ENCODE peak calls at places on chromosomes 6 and 20, in seven cellular contexts. One of them, this sample, is unnamed.

GRCh38 chr6:128500017-128500416 is 20.4 kb downstream of the PTPRK start:
- DNase-seq in lung microvascular endothelial cell: no peak
- DNase-seq in activated T-helper 1 cell treated with anti-CD3 and anti-CD28 coated beads, Interleukin-2, amount 50 U/mL, for 16 hours: no peak
- DNase-seq in stimulated activated CD4-positive, alpha-beta T cell treated with anti-CD3 and anti-CD28 coated beads, Interleukin-1b, Interleukin-23, amount 100 ng/mL, for 1 hour: no peak
- DNase-seq in OCI-LY7: no peak
- DNase-seq in stimulated activated CD8-positive, alpha-beta memory T cell treated with anti-CD3 and anti-CD28 coated beads, Interleukin-4, amount 100 ng/mL, for 48 hours: no peak
- DNase-seq in activated naive CD4-positive, alpha-beta T cell: no peak
- DNase-seq in this sample: no peak

GRCh38 chr6:164967102-164967501 is 342.3 kb downstream of the C6orf118 start:
- DNase-seq in lung microvascular endothelial cell: no peak
- DNase-seq in stimulated activated CD8-positive, alpha-beta memory T cell treated with anti-CD3 and anti-CD28 coated beads, Interleukin-4, amount 100 ng/mL, for 48 hours: no peak
- DNase-seq in OCI-LY7: no peak
- DNase-seq in activated T-helper 1 cell treated with anti-CD3 and anti-CD28 coated beads, Interleukin-2, amount 50 U/mL, for 16 hours: no peak
- DNase-seq in stimulated activated CD4-positive, alpha-beta T cell treated with anti-CD3 and anti-CD28 coated beads, Interleukin-1b, Interleukin-23, amount 100 ng/mL, for 1 hour: no peak
- DNase-seq in activated naive CD4-positive, alpha-beta T cell: no peak
- DNase-seq in this sample: no peak

GRCh38 chr20:17495826-17496225 is 35.4 kb downstream of the BFSP1 start:
- DNase-seq in OCI-LY7: no peak
- DNase-seq in stimulated activated CD4-positive, alpha-beta T cell treated with anti-CD3 and anti-CD28 coated beads, Interleukin-1b, Interleukin-23, amount 100 ng/mL, for 1 hour: no peak
- DNase-seq in lung microvascular endothelial cell: no peak
- DNase-seq in activated naive CD4-positive, alpha-beta T cell: no peak
- DNase-seq in activated T-helper 1 cell treated with anti-CD3 and anti-CD28 coated beads, Interleukin-2, amount 50 U/mL, for 16 hours: no peak
- DNase-seq in stimulated activated CD8-positive, alpha-beta memory T cell treated with anti-CD3 and anti-CD28 coated beads, Interleukin-4, amount 100 ng/mL, for 48 hours: no peak
- DNase-seq in this sample: no peak

GRCh38 chr6:44049163-44049988 is 77.9 kb downstream of the MRPL14 start:
- DNase-seq in activated naive CD4-positive, alpha-beta T cell: no peak
- DNase-seq in activated T-helper 1 cell treated with anti-CD3 and anti-CD28 coated beads, Interleukin-2, amount 50 U/mL, for 16 hours: no peak
- DNase-seq in stimulated activated CD8-positive, alpha-beta memory T cell treated with anti-CD3 and anti-CD28 coated beads, Interleukin-4, amount 100 ng/mL, for 48 hours: no peak
- DNase-seq in OCI-LY7: no peak
- DNase-seq in lung microvascular endothelial cell: no peak
- DNase-seq in stimulated activated CD4-positive, alpha-beta T cell treated with anti-CD3 and anti-CD28 coated beads, Interleukin-1b, Interleukin-23, amount 100 ng/mL, for 1 hour: no peak
- DNase-seq in this sample: no peak

GRCh38 chr6:38077488-38078015 is 258.0 kb downstream of the ZFAND3 start:
- DNase-seq in activated T-helper 1 cell treated with anti-CD3 and anti-CD28 coated beads, Interleukin-2, amount 50 U/mL, for 16 hours: no peak
- DNase-seq in lung microvascular endothelial cell: no peak
- DNase-seq in activated naive CD4-positive, alpha-beta T cell: no peak
- DNase-seq in stimulated activated CD4-positive, alpha-beta T cell treated with anti-CD3 and anti-CD28 coated beads, Interleukin-1b, Interleukin-23, amount 100 ng/mL, for 1 hour: no peak
- DNase-seq in OCI-LY7: no peak
- DNase-seq in stimulated activated CD8-positive, alpha-beta memory T cell treated with anti-CD3 and anti-CD28 coated beads, Interleukin-4, amount 100 ng/mL, for 48 hours: no peak
- DNase-seq in this sample: no peak

GRCh38 chr6:112010328-112010727 is 43.6 kb upstream of the CCN6 start:
- DNase-seq in activated T-helper 1 cell treated with anti-CD3 and anti-CD28 coated beads, Interleukin-2, amount 50 U/mL, for 16 hours: no peak
- DNase-seq in activated naive CD4-positive, alpha-beta T cell: no peak
- DNase-seq in stimulated activated CD4-positive, alpha-beta T cell treated with anti-CD3 and anti-CD28 coated beads, Interleukin-1b, Interleukin-23, amount 100 ng/mL, for 1 hour: no peak
- DNase-seq in stimulated activated CD8-positive, alpha-beta memory T cell treated with anti-CD3 and anti-CD28 coated beads, Interleukin-4, amount 100 ng/mL, for 48 hours: no peak
- DNase-seq in lung microvascular endothelial cell: peak
- DNase-seq in OCI-LY7: no peak
- DNase-seq in this sample: no peak

GRCh38 chr20:23622839-23623343 is 14.9 kb downstream of the CST3 start:
- DNase-seq in OCI-LY7: no peak
- DNase-seq in stimulated activated CD4-positive, alpha-beta T cell treated with anti-CD3 and anti-CD28 coated beads, Interleukin-1b, Interleukin-23, amount 100 ng/mL, for 1 hour: no peak
- DNase-seq in stimulated activated CD8-positive, alpha-beta memory T cell treated with anti-CD3 and anti-CD28 coated beads, Interleukin-4, amount 100 ng/mL, for 48 hours: no peak
- DNase-seq in lung microvascular endothelial cell: peak
- DNase-seq in activated naive CD4-positive, alpha-beta T cell: no peak
- DNase-seq in activated T-helper 1 cell treated with anti-CD3 and anti-CD28 coated beads, Interleukin-2, amount 50 U/mL, for 16 hours: no peak
- DNase-seq in this sample: peak

GRCh38 chr20:7703436-7703835 is 236.8 kb downstream of the HAO1 start:
- DNase-seq in OCI-LY7: peak
- DNase-seq in lung microvascular endothelial cell: no peak
- DNase-seq in activated T-helper 1 cell treated with anti-CD3 and anti-CD28 coated beads, Interleukin-2, amount 50 U/mL, for 16 hours: no peak
- DNase-seq in stimulated activated CD8-positive, alpha-beta memory T cell treated with anti-CD3 and anti-CD28 coated beads, Interleukin-4, amount 100 ng/mL, for 48 hours: no peak
- DNase-seq in stimulated activated CD4-positive, alpha-beta T cell treated with anti-CD3 and anti-CD28 coated beads, Interleukin-1b, Interleukin-23, amount 100 ng/mL, for 1 hour: no peak
- DNase-seq in activated naive CD4-positive, alpha-beta T cell: no peak
- DNase-seq in this sample: no peak

GRCh38 chr6:77650098-77650663 is 2.7 kb upstream of the MEI4 start:
- DNase-seq in stimulated activated CD4-positive, alpha-beta T cell treated with anti-CD3 and anti-CD28 coated beads, Interleukin-1b, Interleukin-23, amount 100 ng/mL, for 1 hour: no peak
- DNase-seq in stimulated activated CD8-positive, alpha-beta memory T cell treated with anti-CD3 and anti-CD28 coated beads, Interleukin-4, amount 100 ng/mL, for 48 hours: peak
- DNase-seq in activated naive CD4-positive, alpha-beta T cell: no peak
- DNase-seq in lung microvascular endothelial cell: peak
- DNase-seq in OCI-LY7: no peak
- DNase-seq in activated T-helper 1 cell treated with anti-CD3 and anti-CD28 coated beads, Interleukin-2, amount 50 U/mL, for 16 hours: no peak
- DNase-seq in this sample: no peak

GRCh38 chr6:166675736-166676135 is 48.7 kb upstream of the RPS6KA2 start:
- DNase-seq in OCI-LY7: no peak
- DNase-seq in stimulated activated CD4-positive, alpha-beta T cell treated with anti-CD3 and anti-CD28 coated beads, Interleukin-1b, Interleukin-23, amount 100 ng/mL, for 1 hour: no peak
- DNase-seq in activated T-helper 1 cell treated with anti-CD3 and anti-CD28 coated beads, Interleukin-2, amount 50 U/mL, for 16 hours: no peak
- DNase-seq in stimulated activated CD8-positive, alpha-beta memory T cell treated with anti-CD3 and anti-CD28 coated beads, Interleukin-4, amount 100 ng/mL, for 48 hours: no peak
- DNase-seq in lung microvascular endothelial cell: no peak
- DNase-seq in activated naive CD4-positive, alpha-beta T cell: no peak
- DNase-seq in this sample: no peak

GRCh38 chr20:31974975-31975481 is 7.1 kb downstream of the XKR7 start:
- DNase-seq in stimulated activated CD4-positive, alpha-beta T cell treated with anti-CD3 and anti-CD28 coated beads, Interleukin-1b, Interleukin-23, amount 100 ng/mL, for 1 hour: no peak
- DNase-seq in stimulated activated CD8-positive, alpha-beta memory T cell treated with anti-CD3 and anti-CD28 coated beads, Interleukin-4, amount 100 ng/mL, for 48 hours: no peak
- DNase-seq in activated naive CD4-positive, alpha-beta T cell: no peak
- DNase-seq in OCI-LY7: no peak
- DNase-seq in activated T-helper 1 cell treated with anti-CD3 and anti-CD28 coated beads, Interleukin-2, amount 50 U/mL, for 16 hours: no peak
- DNase-seq in lung microvascular endothelial cell: no peak
- DNase-seq in this sample: no peak

GRCh38 chr6:120498711-120499110 is 835.6 kb downstream of the TBC1D32 start:
- DNase-seq in lung microvascular endothelial cell: no peak
- DNase-seq in OCI-LY7: no peak
- DNase-seq in activated naive CD4-positive, alpha-beta T cell: no peak
- DNase-seq in stimulated activated CD4-positive, alpha-beta T cell treated with anti-CD3 and anti-CD28 coated beads, Interleukin-1b, Interleukin-23, amount 100 ng/mL, for 1 hour: no peak
- DNase-seq in stimulated activated CD8-positive, alpha-beta memory T cell treated with anti-CD3 and anti-CD28 coated beads, Interleukin-4, amount 100 ng/mL, for 48 hours: no peak
- DNase-seq in activated T-helper 1 cell treated with anti-CD3 and anti-CD28 coated beads, Interleukin-2, amount 50 U/mL, for 16 hours: no peak
- DNase-seq in this sample: no peak

GRCh38 chr6:68876792-68877493 is 241.9 kb downstream of the ADGRB3 start:
- DNase-seq in lung microvascular endothelial cell: peak
- DNase-seq in activated naive CD4-positive, alpha-beta T cell: no peak
- DNase-seq in stimulated activated CD4-positive, alpha-beta T cell treated with anti-CD3 and anti-CD28 coated beads, Interleukin-1b, Interleukin-23, amount 100 ng/mL, for 1 hour: no peak
- DNase-seq in stimulated activated CD8-positive, alpha-beta memory T cell treated with anti-CD3 and anti-CD28 coated beads, Interleukin-4, amount 100 ng/mL, for 48 hours: no peak
- DNase-seq in OCI-LY7: peak
- DNase-seq in activated T-helper 1 cell treated with anti-CD3 and anti-CD28 coated beads, Interleukin-2, amount 50 U/mL, for 16 hours: no peak
- DNase-seq in this sample: no peak

GRCh38 chr6:150079604-150080003 is 10.7 kb upstream of the ULBP3 start:
- DNase-seq in activated naive CD4-positive, alpha-beta T cell: no peak
- DNase-seq in stimulated activated CD4-positive, alpha-beta T cell treated with anti-CD3 and anti-CD28 coated beads, Interleukin-1b, Interleukin-23, amount 100 ng/mL, for 1 hour: no peak
- DNase-seq in lung microvascular endothelial cell: no peak
- DNase-seq in activated T-helper 1 cell treated with anti-CD3 and anti-CD28 coated beads, Interleukin-2, amount 50 U/mL, for 16 hours: no peak
- DNase-seq in stimulated activated CD8-positive, alpha-beta memory T cell treated with anti-CD3 and anti-CD28 coated beads, Interleukin-4, amount 100 ng/mL, for 48 hours: no peak
- DNase-seq in OCI-LY7: peak
- DNase-seq in this sample: no peak

GRCh38 chr20:54345301-54345724 is 130.1 kb upstream of the DOK5 start:
- DNase-seq in activated naive CD4-positive, alpha-beta T cell: no peak
- DNase-seq in stimulated activated CD4-positive, alpha-beta T cell treated with anti-CD3 and anti-CD28 coated beads, Interleukin-1b, Interleukin-23, amount 100 ng/mL, for 1 hour: no peak
- DNase-seq in OCI-LY7: no peak
- DNase-seq in stimulated activated CD8-positive, alpha-beta memory T cell treated with anti-CD3 and anti-CD28 coated beads, Interleukin-4, amount 100 ng/mL, for 48 hours: no peak
- DNase-seq in activated T-helper 1 cell treated with anti-CD3 and anti-CD28 coated beads, Interleukin-2, amount 50 U/mL, for 16 hours: no peak
- DNase-seq in lung microvascular endothelial cell: peak
- DNase-seq in this sample: peak

GRCh38 chr20:64113796-64114355 is 6.5 kb upstream of the NPBWR2 start:
- DNase-seq in OCI-LY7: no peak
- DNase-seq in stimulated activated CD4-positive, alpha-beta T cell treated with anti-CD3 and anti-CD28 coated beads, Interleukin-1b, Interleukin-23, amount 100 ng/mL, for 1 hour: no peak
- DNase-seq in stimulated activated CD8-positive, alpha-beta memory T cell treated with anti-CD3 and anti-CD28 coated beads, Interleukin-4, amount 100 ng/mL, for 48 hours: peak
- DNase-seq in lung microvascular endothelial cell: no peak
- DNase-seq in activated T-helper 1 cell treated with anti-CD3 and anti-CD28 coated beads, Interleukin-2, amount 50 U/mL, for 16 hours: no peak
- DNase-seq in activated naive CD4-positive, alpha-beta T cell: no peak
- DNase-seq in this sample: no peak

GRCh38 chr6:135517527-135517926 is 20.0 kb upstream of the AHI1 start:
- DNase-seq in stimulated activated CD4-positive, alpha-beta T cell treated with anti-CD3 and anti-CD28 coated beads, Interleukin-1b, Interleukin-23, amount 100 ng/mL, for 1 hour: no peak
- DNase-seq in activated T-helper 1 cell treated with anti-CD3 and anti-CD28 coated beads, Interleukin-2, amount 50 U/mL, for 16 hours: no peak
- DNase-seq in OCI-LY7: no peak
- DNase-seq in stimulated activated CD8-positive, alpha-beta memory T cell treated with anti-CD3 and anti-CD28 coated beads, Interleukin-4, amount 100 ng/mL, for 48 hours: no peak
- DNase-seq in activated naive CD4-positive, alpha-beta T cell: no peak
- DNase-seq in lung microvascular endothelial cell: no peak
- DNase-seq in this sample: no peak

GRCh38 chr20:20130399-20130798 is 78.1 kb downstream of the CFAP61 start:
- DNase-seq in lung microvascular endothelial cell: peak
- DNase-seq in stimulated activated CD8-positive, alpha-beta memory T cell treated with anti-CD3 and anti-CD28 coated beads, Interleukin-4, amount 100 ng/mL, for 48 hours: no peak
- DNase-seq in activated naive CD4-positive, alpha-beta T cell: no peak
- DNase-seq in activated T-helper 1 cell treated with anti-CD3 and anti-CD28 coated beads, Interleukin-2, amount 50 U/mL, for 16 hours: no peak
- DNase-seq in stimulated activated CD4-positive, alpha-beta T cell treated with anti-CD3 and anti-CD28 coated beads, Interleukin-1b, Interleukin-23, amount 100 ng/mL, for 1 hour: no peak
- DNase-seq in OCI-LY7: peak
- DNase-seq in this sample: no peak

GRCh38 chr6:109472132-109472995 is 10.7 kb downstream of the ZBTB24 start:
- DNase-seq in activated naive CD4-positive, alpha-beta T cell: no peak
- DNase-seq in stimulated activated CD4-positive, alpha-beta T cell treated with anti-CD3 and anti-CD28 coated beads, Interleukin-1b, Interleukin-23, amount 100 ng/mL, for 1 hour: no peak
- DNase-seq in lung microvascular endothelial cell: no peak
- DNase-seq in stimulated activated CD8-positive, alpha-beta memory T cell treated with anti-CD3 and anti-CD28 coated beads, Interleukin-4, amount 100 ng/mL, for 48 hours: no peak
- DNase-seq in activated T-helper 1 cell treated with anti-CD3 and anti-CD28 coated beads, Interleukin-2, amount 50 U/mL, for 16 hours: no peak
- DNase-seq in OCI-LY7: no peak
- DNase-seq in this sample: no peak

GRCh38 chr6:13277231-13277630 is 51.1 kb downstream of the TBC1D7 start:
- DNase-seq in stimulated activated CD8-positive, alpha-beta memory T cell treated with anti-CD3 and anti-CD28 coated beads, Interleukin-4, amount 100 ng/mL, for 48 hours: no peak
- DNase-seq in stimulated activated CD4-positive, alpha-beta T cell treated with anti-CD3 and anti-CD28 coated beads, Interleukin-1b, Interleukin-23, amount 100 ng/mL, for 1 hour: no peak
- DNase-seq in OCI-LY7: no peak
- DNase-seq in lung microvascular endothelial cell: no peak
- DNase-seq in activated naive CD4-positive, alpha-beta T cell: no peak
- DNase-seq in activated T-helper 1 cell treated with anti-CD3 and anti-CD28 coated beads, Interleukin-2, amount 50 U/mL, for 16 hours: no peak
- DNase-seq in this sample: no peak

GRCh38 chr6:153944197-153944596 is 94.8 kb upstream of the OPRM1 start:
- DNase-seq in stimulated activated CD4-positive, alpha-beta T cell treated with anti-CD3 and anti-CD28 coated beads, Interleukin-1b, Interleukin-23, amount 100 ng/mL, for 1 hour: no peak
- DNase-seq in stimulated activated CD8-positive, alpha-beta memory T cell treated with anti-CD3 and anti-CD28 coated beads, Interleukin-4, amount 100 ng/mL, for 48 hours: no peak
- DNase-seq in activated T-helper 1 cell treated with anti-CD3 and anti-CD28 coated beads, Interleukin-2, amount 50 U/mL, for 16 hours: no peak
- DNase-seq in activated naive CD4-positive, alpha-beta T cell: no peak
- DNase-seq in lung microvascular endothelial cell: no peak
- DNase-seq in OCI-LY7: no peak
- DNase-seq in this sample: no peak

GRCh38 chr6:145071836-145072235 is 663.5 kb downstream of the EPM2A start:
- DNase-seq in activated naive CD4-positive, alpha-beta T cell: no peak
- DNase-seq in stimulated activated CD8-positive, alpha-beta memory T cell treated with anti-CD3 and anti-CD28 coated beads, Interleukin-4, amount 100 ng/mL, for 48 hours: no peak
- DNase-seq in stimulated activated CD4-positive, alpha-beta T cell treated with anti-CD3 and anti-CD28 coated beads, Interleukin-1b, Interleukin-23, amount 100 ng/mL, for 1 hour: no peak
- DNase-seq in OCI-LY7: no peak
- DNase-seq in activated T-helper 1 cell treated with anti-CD3 and anti-CD28 coated beads, Interleukin-2, amount 50 U/mL, for 16 hours: no peak
- DNase-seq in lung microvascular endothelial cell: peak
- DNase-seq in this sample: peak

GRCh38 chr20:47754301-47754700 is 31.0 kb downstream of the SULF2 start:
- DNase-seq in stimulated activated CD8-positive, alpha-beta memory T cell treated with anti-CD3 and anti-CD28 coated beads, Interleukin-4, amount 100 ng/mL, for 48 hours: no peak
- DNase-seq in stimulated activated CD4-positive, alpha-beta T cell treated with anti-CD3 and anti-CD28 coated beads, Interleukin-1b, Interleukin-23, amount 100 ng/mL, for 1 hour: no peak
- DNase-seq in activated naive CD4-positive, alpha-beta T cell: no peak
- DNase-seq in lung microvascular endothelial cell: no peak
- DNase-seq in activated T-helper 1 cell treated with anti-CD3 and anti-CD28 coated beads, Interleukin-2, amount 50 U/mL, for 16 hours: no peak
- DNase-seq in OCI-LY7: no peak
- DNase-seq in this sample: no peak

GRCh38 chr6:12504325-12504966 is 212.1 kb upstream of the PHACTR1 start:
- DNase-seq in stimulated activated CD8-positive, alpha-beta memory T cell treated with anti-CD3 and anti-CD28 coated beads, Interleukin-4, amount 100 ng/mL, for 48 hours: no peak
- DNase-seq in stimulated activated CD4-positive, alpha-beta T cell treated with anti-CD3 and anti-CD28 coated beads, Interleukin-1b, Interleukin-23, amount 100 ng/mL, for 1 hour: no peak
- DNase-seq in OCI-LY7: peak
- DNase-seq in activated naive CD4-positive, alpha-beta T cell: no peak
- DNase-seq in activated T-helper 1 cell treated with anti-CD3 and anti-CD28 coated beads, Interleukin-2, amount 50 U/mL, for 16 hours: no peak
- DNase-seq in lung microvascular endothelial cell: peak
- DNase-seq in this sample: no peak

GRCh38 chr6:41801380-41801779 is 13.9 kb downstream of the TOMM6 start:
- DNase-seq in activated naive CD4-positive, alpha-beta T cell: no peak
- DNase-seq in activated T-helper 1 cell treated with anti-CD3 and anti-CD28 coated beads, Interleukin-2, amount 50 U/mL, for 16 hours: no peak
- DNase-seq in stimulated activated CD8-positive, alpha-beta memory T cell treated with anti-CD3 and anti-CD28 coated beads, Interleukin-4, amount 100 ng/mL, for 48 hours: no peak
- DNase-seq in stimulated activated CD4-positive, alpha-beta T cell treated with anti-CD3 and anti-CD28 coated beads, Interleukin-1b, Interleukin-23, amount 100 ng/mL, for 1 hour: no peak
- DNase-seq in OCI-LY7: peak
- DNase-seq in lung microvascular endothelial cell: peak
- DNase-seq in this sample: no peak

GRCh38 chr20:35226126-35226774 is at the start of gene MMP24:
- DNase-seq in stimulated activated CD8-positive, alpha-beta memory T cell treated with anti-CD3 and anti-CD28 coated beads, Interleukin-4, amount 100 ng/mL, for 48 hours: no peak
- DNase-seq in activated T-helper 1 cell treated with anti-CD3 and anti-CD28 coated beads, Interleukin-2, amount 50 U/mL, for 16 hours: no peak
- DNase-seq in lung microvascular endothelial cell: no peak
- DNase-seq in stimulated activated CD4-positive, alpha-beta T cell treated with anti-CD3 and anti-CD28 coated beads, Interleukin-1b, Interleukin-23, amount 100 ng/mL, for 1 hour: no peak
- DNase-seq in activated naive CD4-positive, alpha-beta T cell: no peak
- DNase-seq in OCI-LY7: no peak
- DNase-seq in this sample: no peak

GRCh38 chr6:28589952-28590340 is 64.3 kb downstream of the GPX5 start:
- DNase-seq in activated T-helper 1 cell treated with anti-CD3 and anti-CD28 coated beads, Interleukin-2, amount 50 U/mL, for 16 hours: no peak
- DNase-seq in activated naive CD4-positive, alpha-beta T cell: no peak
- DNase-seq in OCI-LY7: no peak
- DNase-seq in stimulated activated CD8-positive, alpha-beta memory T cell treated with anti-CD3 and anti-CD28 coated beads, Interleukin-4, amount 100 ng/mL, for 48 hours: no peak
- DNase-seq in stimulated activated CD4-positive, alpha-beta T cell treated with anti-CD3 and anti-CD28 coated beads, Interleukin-1b, Interleukin-23, amount 100 ng/mL, for 1 hour: no peak
- DNase-seq in lung microvascular endothelial cell: no peak
- DNase-seq in this sample: no peak

GRCh38 chr6:102742033-102742432 is 1348.5 kb downstream of the GRIK2 start:
- DNase-seq in stimulated activated CD4-positive, alpha-beta T cell treated with anti-CD3 and anti-CD28 coated beads, Interleukin-1b, Interleukin-23, amount 100 ng/mL, for 1 hour: no peak
- DNase-seq in activated naive CD4-positive, alpha-beta T cell: no peak
- DNase-seq in lung microvascular endothelial cell: no peak
- DNase-seq in OCI-LY7: no peak
- DNase-seq in stimulated activated CD8-positive, alpha-beta memory T cell treated with anti-CD3 and anti-CD28 coated beads, Interleukin-4, amount 100 ng/mL, for 48 hours: no peak
- DNase-seq in activated T-helper 1 cell treated with anti-CD3 and anti-CD28 coated beads, Interleukin-2, amount 50 U/mL, for 16 hours: no peak
- DNase-seq in this sample: no peak

GRCh38 chr6:98834060-98835031 is at the start of gene POU3F2:
- DNase-seq in stimulated activated CD8-positive, alpha-beta memory T cell treated with anti-CD3 and anti-CD28 coated beads, Interleukin-4, amount 100 ng/mL, for 48 hours: peak
- DNase-seq in lung microvascular endothelial cell: peak
- DNase-seq in stimulated activated CD4-positive, alpha-beta T cell treated with anti-CD3 and anti-CD28 coated beads, Interleukin-1b, Interleukin-23, amount 100 ng/mL, for 1 hour: peak
- DNase-seq in OCI-LY7: peak
- DNase-seq in activated T-helper 1 cell treated with anti-CD3 and anti-CD28 coated beads, Interleukin-2, amount 50 U/mL, for 16 hours: peak
- DNase-seq in activated naive CD4-positive, alpha-beta T cell: no peak
- DNase-seq in this sample: peak

GRCh38 chr6:43669050-43669921 is 18.3 kb downstream of the MRPS18A start:
- DNase-seq in stimulated activated CD8-positive, alpha-beta memory T cell treated with anti-CD3 and anti-CD28 coated beads, Interleukin-4, amount 100 ng/mL, for 48 hours: no peak
- DNase-seq in OCI-LY7: no peak
- DNase-seq in stimulated activated CD4-positive, alpha-beta T cell treated with anti-CD3 and anti-CD28 coated beads, Interleukin-1b, Interleukin-23, amount 100 ng/mL, for 1 hour: no peak
- DNase-seq in lung microvascular endothelial cell: no peak
- DNase-seq in activated naive CD4-positive, alpha-beta T cell: no peak
- DNase-seq in activated T-helper 1 cell treated with anti-CD3 and anti-CD28 coated beads, Interleukin-2, amount 50 U/mL, for 16 hours: no peak
- DNase-seq in this sample: no peak

GRCh38 chr6:32819729-32820128 is 2.9 kb upstream of the HLA-DOB start:
- DNase-seq in stimulated activated CD4-positive, alpha-beta T cell treated with anti-CD3 and anti-CD28 coated beads, Interleukin-1b, Interleukin-23, amount 100 ng/mL, for 1 hour: no peak
- DNase-seq in lung microvascular endothelial cell: peak
- DNase-seq in OCI-LY7: no peak
- DNase-seq in activated T-helper 1 cell treated with anti-CD3 and anti-CD28 coated beads, Interleukin-2, amount 50 U/mL, for 16 hours: no peak
- DNase-seq in activated naive CD4-positive, alpha-beta T cell: no peak
- DNase-seq in stimulated activated CD8-positive, alpha-beta memory T cell treated with anti-CD3 and anti-CD28 coated beads, Interleukin-4, amount 100 ng/mL, for 48 hours: no peak
- DNase-seq in this sample: no peak

GRCh38 chr6:150068786-150069648 is at the start of gene ULBP3:
- DNase-seq in lung microvascular endothelial cell: peak
- DNase-seq in activated T-helper 1 cell treated with anti-CD3 and anti-CD28 coated beads, Interleukin-2, amount 50 U/mL, for 16 hours: peak
- DNase-seq in stimulated activated CD8-positive, alpha-beta memory T cell treated with anti-CD3 and anti-CD28 coated beads, Interleukin-4, amount 100 ng/mL, for 48 hours: peak
- DNase-seq in stimulated activated CD4-positive, alpha-beta T cell treated with anti-CD3 and anti-CD28 coated beads, Interleukin-1b, Interleukin-23, amount 100 ng/mL, for 1 hour: peak
- DNase-seq in OCI-LY7: peak
- DNase-seq in activated naive CD4-positive, alpha-beta T cell: peak
- DNase-seq in this sample: peak

GRCh38 chr20:57440678-57441509 is 49.7 kb downstream of the RBM38 start:
- DNase-seq in stimulated activated CD4-positive, alpha-beta T cell treated with anti-CD3 and anti-CD28 coated beads, Interleukin-1b, Interleukin-23, amount 100 ng/mL, for 1 hour: no peak
- DNase-seq in lung microvascular endothelial cell: no peak
- DNase-seq in activated T-helper 1 cell treated with anti-CD3 and anti-CD28 coated beads, Interleukin-2, amount 50 U/mL, for 16 hours: no peak
- DNase-seq in OCI-LY7: no peak
- DNase-seq in activated naive CD4-positive, alpha-beta T cell: no peak
- DNase-seq in stimulated activated CD8-positive, alpha-beta memory T cell treated with anti-CD3 and anti-CD28 coated beads, Interleukin-4, amount 100 ng/mL, for 48 hours: no peak
- DNase-seq in this sample: no peak

GRCh38 chr6:18327621-18328548 is 59.3 kb upstream of the RNF144B start:
- DNase-seq in lung microvascular endothelial cell: no peak
- DNase-seq in stimulated activated CD8-positive, alpha-beta memory T cell treated with anti-CD3 and anti-CD28 coated beads, Interleukin-4, amount 100 ng/mL, for 48 hours: no peak
- DNase-seq in stimulated activated CD4-positive, alpha-beta T cell treated with anti-CD3 and anti-CD28 coated beads, Interleukin-1b, Interleukin-23, amount 100 ng/mL, for 1 hour: no peak
- DNase-seq in OCI-LY7: peak
- DNase-seq in activated T-helper 1 cell treated with anti-CD3 and anti-CD28 coated beads, Interleukin-2, amount 50 U/mL, for 16 hours: no peak
- DNase-seq in activated naive CD4-positive, alpha-beta T cell: no peak
- DNase-seq in this sample: no peak

This sample was measured in BJ.